ENCODE peak calls at places on chromosomes 16 and 17, in five cellular contexts. One of them, this sample, is unnamed.

GRCh38 chr16:49168146-49168545 is 113.5 kb downstream of the CBLN1 start:
- DNase-seq in stomach: no peak
- DNase-seq in K562: no peak
- DNase-seq in heart left ventricle: no peak
- DNase-seq in bronchial epithelial cell: no peak
- DNase-seq in this sample: no peak

GRCh38 chr16:50653633-50654524 is 27.2 kb downstream of the SNX20 start:
- DNase-seq in stomach: no peak
- DNase-seq in K562: no peak
- DNase-seq in heart left ventricle: no peak
- DNase-seq in bronchial epithelial cell: no peak
- DNase-seq in this sample: no peak

GRCh38 chr16:89863741-89864391 is 9.5 kb upstream of the TCF25 start:
- DNase-seq in stomach: no peak
- DNase-seq in K562: no peak
- DNase-seq in heart left ventricle: peak
- DNase-seq in bronchial epithelial cell: peak
- DNase-seq in this sample: no peak

GRCh38 chr17:78583091-78583490 is 5.9 kb upstream of the DNAH17 start:
- DNase-seq in stomach: no peak
- DNase-seq in K562: peak
- DNase-seq in heart left ventricle: no peak
- DNase-seq in bronchial epithelial cell: no peak
- DNase-seq in this sample: peak

GRCh38 chr17:50584116-50584515 is 23.6 kb downstream of the CACNA1G start:
- DNase-seq in stomach: no peak
- DNase-seq in K562: no peak
- DNase-seq in heart left ventricle: no peak
- DNase-seq in bronchial epithelial cell: no peak
- DNase-seq in this sample: no peak

GRCh38 chr17:17322516-17323510 is 19.6 kb downstream of the NT5M start:
- DNase-seq in stomach: peak
- DNase-seq in K562: no peak
- DNase-seq in heart left ventricle: peak
- DNase-seq in bronchial epithelial cell: no peak
- DNase-seq in this sample: no peak

GRCh38 chr16:4288148-4288921 is 15.5 kb upstream of the TFAP4 start:
- DNase-seq in stomach: peak
- DNase-seq in K562: peak
- DNase-seq in heart left ventricle: peak
- DNase-seq in bronchial epithelial cell: peak
- DNase-seq in this sample: peak

GRCh38 chr17:55005520-55005919 is 37.0 kb downstream of the STXBP4 start:
- DNase-seq in stomach: no peak
- DNase-seq in K562: peak
- DNase-seq in heart left ventricle: no peak
- DNase-seq in bronchial epithelial cell: peak
- DNase-seq in this sample: peak

GRCh38 chr17:60613325-60613724 is 13.3 kb downstream of the PPM1D start:
- DNase-seq in stomach: no peak
- DNase-seq in K562: no peak
- DNase-seq in heart left ventricle: no peak
- DNase-seq in bronchial epithelial cell: no peak
- DNase-seq in this sample: no peak

GRCh38 chr17:37607637-37608368 is 1.4 kb downstream of the SYNRG start:
- DNase-seq in stomach: no peak
- DNase-seq in K562: no peak
- DNase-seq in heart left ventricle: no peak
- DNase-seq in bronchial epithelial cell: no peak
- DNase-seq in this sample: no peak
- H3K4me3 ChIP-seq in stomach: peak
- H3K4me3 ChIP-seq in K562: peak
- H3K4me3 ChIP-seq in heart left ventricle: peak
- H3K4me3 ChIP-seq in bronchial epithelial cell: peak
- H3K4me3 ChIP-seq in this sample: peak

GRCh38 chr17:14904406-14904805 is 360.7 kb downstream of the PMP22 start:
- DNase-seq in stomach: no peak
- DNase-seq in K562: no peak
- DNase-seq in heart left ventricle: no peak
- DNase-seq in bronchial epithelial cell: peak
- DNase-seq in this sample: no peak
- H3K4me3 ChIP-seq in stomach: no peak
- H3K4me3 ChIP-seq in K562: no peak
- H3K4me3 ChIP-seq in heart left ventricle: no peak
- H3K4me3 ChIP-seq in bronchial epithelial cell: no peak
- H3K4me3 ChIP-seq in this sample: no peak

GRCh38 chr17:40176409-40177110 is 710 bp upstream of the RAPGEFL1 start:
- DNase-seq in stomach: peak
- DNase-seq in K562: peak
- DNase-seq in heart left ventricle: no peak
- DNase-seq in bronchial epithelial cell: peak
- DNase-seq in this sample: no peak
- H3K4me3 ChIP-seq in stomach: peak
- H3K4me3 ChIP-seq in K562: no peak
- H3K4me3 ChIP-seq in heart left ventricle: no peak
- H3K4me3 ChIP-seq in bronchial epithelial cell: peak
- H3K4me3 ChIP-seq in this sample: no peak

GRCh38 chr17:19744922-19745757 is 3.0 kb downstream of the ALDH3A1 start:
- DNase-seq in stomach: peak
- DNase-seq in K562: peak
- DNase-seq in heart left ventricle: peak
- DNase-seq in bronchial epithelial cell: peak
- DNase-seq in this sample: peak
- H3K4me3 ChIP-seq in stomach: peak
- H3K4me3 ChIP-seq in K562: no peak
- H3K4me3 ChIP-seq in heart left ventricle: peak
- H3K4me3 ChIP-seq in bronchial epithelial cell: peak
- H3K4me3 ChIP-seq in this sample: peak

GRCh38 chr17:27631897-27632725 is 1.1 kb downstream of the LGALS9 start:
- DNase-seq in stomach: no peak
- DNase-seq in K562: no peak
- DNase-seq in heart left ventricle: no peak
- DNase-seq in bronchial epithelial cell: no peak
- DNase-seq in this sample: no peak
- H3K4me3 ChIP-seq in stomach: peak
- H3K4me3 ChIP-seq in K562: no peak
- H3K4me3 ChIP-seq in heart left ventricle: peak
- H3K4me3 ChIP-seq in bronchial epithelial cell: no peak
- H3K4me3 ChIP-seq in this sample: no peak

GRCh38 chr16:28063611-28064061 is at the start of gene GSG1L:
- DNase-seq in stomach: no peak
- DNase-seq in K562: no peak
- DNase-seq in heart left ventricle: no peak
- DNase-seq in bronchial epithelial cell: no peak
- DNase-seq in this sample: peak

GRCh38 chr16:28062261-28063046 is 1.1 kb downstream of the GSG1L start:
- DNase-seq in stomach: no peak
- DNase-seq in K562: no peak
- DNase-seq in heart left ventricle: no peak
- DNase-seq in bronchial epithelial cell: no peak
- DNase-seq in this sample: no peak

GRCh38 chr16:28059841-28060240 is 3.7 kb downstream of the GSG1L start:
- DNase-seq in stomach: no peak
- DNase-seq in K562: no peak
- DNase-seq in heart left ventricle: no peak
- DNase-seq in bronchial epithelial cell: no peak
- DNase-seq in this sample: no peak

GRCh38 chr16:28063047-28063521 is 430 bp downstream of the GSG1L start:
- DNase-seq in stomach: no peak
- DNase-seq in K562: no peak
- DNase-seq in heart left ventricle: no peak
- DNase-seq in bronchial epithelial cell: no peak
- DNase-seq in this sample: peak

DNA sequence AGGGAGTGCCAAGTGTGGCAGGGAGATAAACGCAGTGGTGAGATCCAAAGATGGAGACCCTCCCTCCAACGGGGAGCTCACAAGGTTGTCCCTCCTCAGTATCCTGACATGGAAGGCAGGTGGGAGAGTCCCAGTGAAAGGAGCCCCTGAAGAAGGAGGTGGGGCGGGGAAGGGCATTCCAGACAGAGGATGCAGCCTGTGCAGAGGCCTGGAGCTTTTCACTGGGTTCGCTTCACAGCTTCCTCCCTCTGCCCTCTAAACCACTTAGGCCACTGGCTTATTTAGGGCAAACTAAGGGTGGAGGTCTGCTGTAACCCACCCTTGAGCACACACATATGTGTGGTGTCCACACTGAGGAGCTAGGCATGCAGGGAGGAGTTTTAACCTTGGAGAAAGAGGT is 1.8 kb downstream of the GSG1L start:
- DNase-seq in stomach: no peak
- DNase-seq in K562: no peak
- DNase-seq in heart left ventricle: no peak
- DNase-seq in bronchial epithelial cell: no peak
- DNase-seq in this sample: no peak
- H3K4me3 ChIP-seq in stomach: no peak
- H3K4me3 ChIP-seq in K562: no peak
- H3K4me3 ChIP-seq in heart left ventricle: no peak
- H3K4me3 ChIP-seq in bronchial epithelial cell: no peak
- H3K4me3 ChIP-seq in this sample: no peak

This sample was measured in A673.